ENCODE peak calls at places on chromosomes 3 and 15, in six cellular contexts. T is MM.1S, H is sigmoid colon, R is mucosa of descending colon, Q is PC-3, M is pancreas. U is an unnamed sample.

GRCh38 chr15:60338810-60339209 is 59.0 kb downstream of the ANXA2 start:
- DNase-seq in R (no peak), Q (no peak), M (no peak), H (no peak), T (no peak), U (no peak)

GRCh38 chr15:101578443-101578894 is 73.7 kb downstream of the TM2D3 start:
- DNase-seq in Q (peak; percentile 53), T (peak; percentile 71), M (peak; percentile 62), H (no peak), R (no peak), U (no peak)

GRCh38 chr15:75061272-75061671 is 37.9 kb downstream of the PPCDC start:
- DNase-seq in Q (no peak), T (peak; percentile 87), M (peak; percentile 1), R (no peak), H (no peak), U (no peak)

GRCh38 chr3:13477946-13478345 is 2.2 kb upstream of the HDAC11 start:
- DNase-seq in Q (no peak), T (no peak), R (no peak), M (no peak), H (no peak), U (peak; percentile 33)

GRCh38 chr3:101513419-101513986 is 491 bp upstream of the SENP7 start:
- DNase-seq in R (no peak), M (no peak), H (no peak), T (no peak), Q (no peak), U (no peak)

GRCh38 chr3:105094588-105094987 is 272.1 kb upstream of the ALCAM start:
- DNase-seq in M (no peak), R (no peak), H (no peak), Q (no peak), T (no peak), U (no peak)

GRCh38 chr3:32399030-32399620 is 7.5 kb downstream of the CMTM7 start:
- DNase-seq in R (no peak), M (no peak), T (peak; percentile 67), H (no peak), Q (peak; percentile 88), U (no peak)

GRCh38 chr15:77527164-77527778 is 105.4 kb downstream of the LINGO1 start:
- DNase-seq in Q (peak; percentile 30), M (no peak), H (peak; percentile 53), R (no peak), T (no peak), U (peak; percentile 65)

GRCh38 chr3:56005196-56005805 is 463.0 kb downstream of the ERC2 start:
- DNase-seq in M (no peak), H (no peak), R (no peak), T (peak; percentile 58), Q (peak; percentile 13), U (no peak)

GRCh38 chr3:115194461-115194860 is 47.4 kb upstream of the ZBTB20 start:
- DNase-seq in H (no peak), M (no peak), Q (no peak), T (no peak), R (no peak), U (no peak)

GRCh38 chr15:76058714-76059319 is 968 bp upstream of the TMEM266 start:
- DNase-seq in T (peak; percentile 33), H (no peak), M (peak; percentile 33), Q (peak; percentile 19), R (no peak), U (no peak)

GRCh38 chr3:179069762-179070390 is 1.7 kb downstream of the ZMAT3 start:
- DNase-seq in T (peak; percentile 4), Q (no peak), H (no peak), R (no peak), M (no peak), U (no peak)

GRCh38 chr3:120743081-120743365 is 479 bp downstream of the GTF2E1 start:
- DNase-seq in H (no peak), Q (peak; percentile 27), T (no peak), R (no peak), M (no peak), U (no peak)

GRCh38 chr3:124558898-124559649 is 171.2 kb upstream of the UMPS start:
- DNase-seq in M (peak; percentile 68), R (peak; percentile 75), T (no peak), Q (peak; percentile 91), H (peak; percentile 87), U (peak; percentile 94)

GRCh38 chr3:111726788-111727305 is 131.7 kb upstream of the ZBED2 start:
- DNase-seq in T (no peak), R (no peak), Q (no peak), H (no peak), M (no peak), U (no peak)

GRCh38 chr3:9837701-9838582 is 5.9 kb downstream of the RPUSD3 start:
- DNase-seq in Q (no peak), H (no peak), T (no peak), M (peak; percentile 76), R (peak; percentile 13), U (no peak)

GRCh38 chr3:171790574-171790897 is 19.7 kb downstream of the PLD1 start:
- DNase-seq in M (no peak), Q (no peak), T (no peak), H (no peak), R (no peak), U (no peak)

GRCh38 chr3:98556164-98557130 is 24.7 kb downstream of the GPR15 start:
- DNase-seq in R (no peak), Q (no peak), M (no peak), T (peak; percentile 77), H (no peak), U (no peak)

GRCh38 chr3:30141927-30142326 is 464.5 kb upstream of the TGFBR2 start:
- DNase-seq in Q (no peak), R (no peak), H (no peak), T (no peak), M (no peak), U (no peak)

GRCh38 chr3:47315069-47315647 is 32.4 kb downstream of the KLHL18 start:
- DNase-seq in M (no peak), Q (no peak), R (no peak), T (no peak), H (no peak), U (no peak)

GRCh38 chr3:57917611-57918010 is 90.6 kb upstream of the FLNB start:
- DNase-seq in Q (no peak), M (no peak), H (no peak), R (no peak), T (no peak), U (no peak)

GRCh38 chr3:83934208-83935150 is 1024.3 kb upstream of the CADM2 start:
- DNase-seq in M (no peak), H (no peak), R (no peak), Q (peak; percentile 96), T (peak; percentile 76), U (no peak)

GRCh38 chr3:5226783-5227182 is 39.3 kb downstream of the EDEM1 start:
- DNase-seq in Q (peak; percentile 64), R (no peak), T (peak; percentile 65), M (no peak), H (no peak), U (no peak)

GRCh38 chr15:89058376-89058775 is 29.9 kb upstream of the ABHD2 start:
- DNase-seq in H (no peak), M (no peak), T (no peak), R (no peak), Q (no peak), U (no peak)

GRCh38 chr3:87564438-87564837 is 288.1 kb upstream of the POU1F1 start:
- DNase-seq in Q (no peak), T (no peak), M (no peak), H (no peak), R (no peak), U (no peak)

GRCh38 chr3:69930564-69930963 is 69.0 kb upstream of the SAMMSON start:
- DNase-seq in H (no peak), M (no peak), Q (no peak), R (no peak), T (no peak), U (no peak)

GRCh38 chr15:63970723-63971426 is 75.4 kb downstream of the DAPK2 start:
- DNase-seq in Q (no peak), R (no peak), M (no peak), T (peak; percentile 73), H (no peak), U (no peak)

GRCh38 chr3:3708769-3709115 is 90.5 kb upstream of the LRRN1 start:
- DNase-seq in Q (no peak), T (no peak), R (no peak), H (no peak), M (no peak), U (no peak)

GRCh38 chr3:52845157-52845556 is 10.3 kb upstream of the MUSTN1 start:
- DNase-seq in Q (no peak), T (no peak), H (peak; percentile 90), M (peak; percentile 53), R (no peak), U (peak; percentile 85)
- H3K4me3 ChIP-seq in Q (no peak overlapping the region), T (no peak overlapping the region), H (no peak overlapping the region), M (no peak overlapping the region), R (no peak overlapping the region), U (no peak overlapping the region)

GRCh38 chr3:39521456-39521855 is 54.0 kb downstream of the MOBP start:
- DNase-seq in R (no peak), H (no peak), Q (no peak), T (no peak), M (no peak), U (no peak)

GRCh38 chr3:39519554-39519953 is 52.1 kb downstream of the MOBP start:
- DNase-seq in H (no peak), T (no peak), M (no peak), Q (no peak), R (no peak), U (no peak)

GRCh38 chr3:39515681-39516441 is 48.4 kb downstream of the MOBP start:
- DNase-seq in R (no peak), H (no peak), M (no peak), T (no peak), Q (no peak), U (no peak)

GRCh38 chr3:39524107-39524506 is 56.6 kb downstream of the MOBP start:
- DNase-seq in T (no peak), R (no peak), M (no peak), H (no peak), Q (no peak), U (no peak)

GRCh38 chr3:39519076-39519475 is 51.6 kb downstream of the MOBP start:
- DNase-seq in Q (no peak), R (no peak), T (no peak), H (no peak), M (no peak), U (no peak)
- H3K4me3 ChIP-seq in Q (no peak overlapping the region), R (no peak overlapping the region), T (no peak overlapping the region), H (no peak overlapping the region), M (no peak overlapping the region), U (no peak overlapping the region)

GRCh38 chr15:71295242-71296031 is 180.2 kb downstream of the THSD4 start:
- DNase-seq in H (no peak), T (no peak), Q (peak; percentile 98), R (no peak), M (no peak), U (no peak)
- H3K4me3 ChIP-seq in H (no peak overlapping the region), T (no peak overlapping the region), Q (no peak overlapping the region), R (no peak overlapping the region), M (no peak overlapping the region), U (no peak overlapping the region)

GRCh38 chr15:96124436-96124835 is 206.1 kb upstream of the NR2F2 start:
- DNase-seq in R (no peak), M (no peak), H (no peak), T (no peak), Q (no peak), U (peak; percentile 44)
- H3K4me3 ChIP-seq in R (no peak overlapping the region), M (no peak overlapping the region), H (no peak overlapping the region), T (no peak overlapping the region), Q (no peak overlapping the region), U (no peak overlapping the region)

DNA sequence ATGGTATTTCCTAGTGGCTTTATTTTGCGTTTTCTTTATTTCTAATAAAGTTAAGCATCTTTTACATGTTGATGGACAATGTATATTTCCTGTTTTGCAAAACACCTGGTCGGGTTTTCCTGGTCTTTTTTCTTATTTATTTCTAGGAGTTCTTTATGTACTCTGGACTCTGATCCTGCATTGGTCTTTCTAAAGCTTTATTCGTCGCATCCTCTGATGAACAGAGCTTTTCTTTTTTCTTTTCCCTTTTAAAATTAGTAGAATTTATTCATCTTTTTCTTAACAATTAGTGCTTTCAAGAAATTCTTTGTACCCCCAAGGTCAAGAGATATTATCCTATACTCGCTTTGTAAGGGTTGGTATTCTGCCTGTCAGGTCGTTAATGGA is 32.2 kb downstream of the ZDHHC19 start:
- DNase-seq in Q (no peak), R (no peak), M (no peak), H (no peak), T (no peak), U (no peak)
- H3K4me3 ChIP-seq in Q (no peak overlapping the region), R (no peak overlapping the region), M (no peak overlapping the region), H (no peak overlapping the region), T (no peak overlapping the region), U (no peak overlapping the region)